ENCODE peak calls at places on chromosomes 1 and 21, in nine cellular contexts. J is EH, Q is sigmoid colon, F is RWPE1, Z is stomach, N is NCI-H1092 treated with DMSO at 0.1 percent for 48 hours, W is NCI-H2081, M is NCI-H1105, K is aorta. L is an unnamed sample.

GRCh38 chr1:79663916-79664315 is 657.4 kb upstream of the ADGRL4 start:
- DNase-seq in M (no peak), F (no peak), Q (no peak), W (no peak), N (no peak), K (no peak), Z (no peak), J (peak; percentile 31), L (no peak)

GRCh38 chr1:150549496-150550221 is 451 bp downstream of the ADAMTSL4 start:
- DNase-seq in J (peak; percentile 48), Z (no peak), M (no peak), K (peak; percentile 87), W (no peak), N (no peak), F (peak; percentile 67), Q (peak; percentile 83), L (peak; percentile 78)

GRCh38 chr1:170805957-170806662 is 129.2 kb upstream of the MROH9 start:
- DNase-seq in W (no peak), N (no peak), F (no peak), Q (no peak), M (no peak), J (peak; percentile 26), K (peak; percentile 76), Z (no peak), L (peak; percentile 61)

GRCh38 chr21:32378956-32379355 is 13.9 kb downstream of the URB1 start:
- DNase-seq in F (no peak), W (no peak), M (no peak), K (no peak), N (no peak), Q (no peak), Z (no peak), J (peak; percentile 51), L (no peak)

GRCh38 chr1:17984510-17985085 is 123.0 kb upstream of the IGSF21 start:
- DNase-seq in F (peak; percentile 11), M (peak; percentile 9), Q (no peak), N (peak; percentile 52), K (no peak), Z (peak; percentile 31), W (no peak), J (peak; percentile 11), L (no peak)

GRCh38 chr21:43645414-43645891 is 13.8 kb downstream of the HSF2BP start:
- DNase-seq in W (peak; percentile 11), Q (peak; percentile 73), Z (peak; percentile 57), N (no peak), K (no peak), J (peak; percentile 84), M (no peak), F (peak; percentile 49), L (peak; percentile 73)

GRCh38 chr1:10253755-10254154 is 43.4 kb downstream of the KIF1B start:
- DNase-seq in N (no peak), M (no peak), W (peak; percentile 27), Z (no peak), K (no peak), F (peak; percentile 7), Q (peak; percentile 65), J (peak; percentile 93), L (no peak)

GRCh38 chr21:44726803-44727202 is 15.4 kb upstream of the TSPEAR start:
- DNase-seq in W (no peak), K (peak; percentile 68), J (no peak), M (no peak), Q (peak; percentile 53), F (no peak), Z (no peak), N (no peak), L (peak; percentile 27)

GRCh38 chr1:225765982-225766674 is 11.5 kb upstream of the SRP9 start:
- DNase-seq in N (no peak), M (no peak), F (no peak), J (no peak), Q (no peak), K (no peak), W (no peak), Z (peak; percentile 30), L (no peak)

GRCh38 chr1:180176965-180177364 is 22.3 kb downstream of the QSOX1 start:
- DNase-seq in F (no peak), K (peak; percentile 15), W (no peak), N (no peak), Z (no peak), Q (no peak), J (no peak), M (no peak), L (no peak)

GRCh38 chr1:95832370-95832769 is 598.4 kb downstream of the RWDD3 start:
- DNase-seq in F (no peak), Z (no peak), W (no peak), N (no peak), M (no peak), Q (no peak), J (no peak), K (no peak), L (no peak)

GRCh38 chr1:17121881-17122280 is 2.6 kb upstream of the PADI2 start:
- DNase-seq in J (peak; percentile 27), M (no peak), F (no peak), K (no peak), Z (no peak), Q (no peak), N (no peak), W (no peak), L (no peak)